ENCODE peak calls at places on chromosomes 16 and 17, in seven cellular contexts. J is activated T-helper 1 cell treated with anti-CD3 and anti-CD28 coated beads, Interleukin-12 subunit alpha, Interleukin-12 subunit beta, Interleukin-2, Interleukin-4 antibody, amounts not matched to agents 30 ng/mL and 10 ng/mL and 1 ng/mL, durations not matched to agents 14 hours and 24 hours and 36 hours; V is heart right ventricle; Q is cardiac fibroblast; U is amniotic epithelial cell; G is amniotic stem cell; N is IMR-90. S is an unnamed sample.

GRCh38 chr17:81494984-81495383 is 17.6 kb downstream of the ACTG1 start:
- DNase-seq in V (no peak), N (no peak), G (no peak), U (peak), Q (no peak), J (no peak), S (no peak)

GRCh38 chr17:50266384-50267073 is 7.7 kb upstream of the TMEM92 start:
- DNase-seq in Q (peak), V (no peak), J (no peak), N (peak), U (peak), G (peak), S (peak)

GRCh38 chr16:81493755-81494433 is 49.3 kb downstream of the CMIP start:
- DNase-seq in U (peak), Q (peak), N (peak), J (no peak), V (no peak), G (peak), S (no peak)

GRCh38 chr16:825298-826061 is 24.9 kb upstream of the GNG13 start:
- DNase-seq in U (no peak), G (peak), N (no peak), V (no peak), J (no peak), Q (no peak), S (no peak)

GRCh38 chr17:40722146-40722720 is 18.7 kb upstream of the KRT24 start:
- DNase-seq in G (no peak), N (no peak), U (no peak), J (no peak), Q (no peak), V (no peak), S (no peak)

GRCh38 chr16:52861614-52862022 is 191.1 kb downstream of the CHD9NB start:
- DNase-seq in G (no peak), V (no peak), J (no peak), U (no peak), Q (peak), N (no peak), S (no peak)

GRCh38 chr17:1894753-1895339 is 65.0 kb downstream of the RPA1 start:
- DNase-seq in N (no peak), G (no peak), V (no peak), U (no peak), J (no peak), Q (no peak), S (no peak)

GRCh38 chr17:81387235-81388060 is 7.8 kb upstream of the BAHCC1 start:
- DNase-seq in Q (peak), V (peak), U (no peak), N (peak), G (no peak), J (peak), S (no peak)

GRCh38 chr17:76529224-76529642 is 8.3 kb downstream of the CYGB start:
- DNase-seq in Q (peak), G (peak), U (peak), V (peak), J (no peak), N (peak), S (no peak)

GRCh38 chr16:23255000-23255399 is 47.1 kb upstream of the SCNN1B start:
- DNase-seq in U (no peak), J (no peak), V (no peak), G (no peak), Q (no peak), N (no peak), S (no peak)

GRCh38 chr17:79420318-79421243 is 190.3 kb downstream of the RBFOX3 start:
- DNase-seq in V (no peak), U (no peak), N (no peak), J (no peak), Q (peak), G (peak), S (no peak)

GRCh38 chr16:89581045-89581695 is 5.6 kb downstream of the CPNE7 start:
- DNase-seq in U (peak), V (no peak), Q (peak), N (peak), G (peak), J (no peak), S (peak)

GRCh38 chr16:70331588-70332358 is 14.9 kb upstream of the DDX19A start:
- DNase-seq in U (no peak), V (no peak), Q (peak), G (no peak), J (no peak), N (no peak), S (no peak)

GRCh38 chr16:2785101-2785991 is 2.0 kb downstream of the PRSS33 start:
- DNase-seq in Q (no peak), U (no peak), N (no peak), G (no peak), V (no peak), J (no peak), S (no peak)

GRCh38 chr16:82382521-82382920 is 212.5 kb upstream of the MPHOSPH6 start:
- DNase-seq in J (no peak), V (no peak), N (no peak), U (no peak), G (no peak), Q (no peak), S (no peak)

GRCh38 chr17:9767432-9767991 is 23.9 kb downstream of the DHRS7C start:
- DNase-seq in V (no peak), J (no peak), U (no peak), G (no peak), N (no peak), Q (no peak), S (no peak)

GRCh38 chr16:85621698-85622433 is 8.7 kb downstream of the GSE1 start:
- DNase-seq in Q (no peak), N (no peak), V (no peak), U (no peak), G (no peak), J (no peak), S (no peak)

GRCh38 chr16:47229053-47229640 is 85.4 kb upstream of the NETO2 start:
- DNase-seq in V (no peak), U (no peak), G (no peak), J (no peak), N (no peak), Q (no peak), S (no peak)

GRCh38 chr17:81470944-81471803 is 41.4 kb downstream of the ACTG1 start:
- DNase-seq in Q (no peak), U (no peak), J (no peak), V (no peak), G (no peak), N (peak), S (no peak)

GRCh38 chr17:39199673-39199985 is 454 bp upstream of the RPL19 start:
- DNase-seq in G (no peak), U (no peak), Q (no peak), V (peak), J (no peak), N (no peak), S (no peak)

S was measured in astrocyte of the cerebellum.